ENCODE peak calls at places on chromosomes 4 and X, in seven cellular contexts. One of them, this sample, is unnamed.

GRCh38 chr4:153486281-153487151 is 20.4 kb downstream of the TMEM131L start:
- DNase-seq in fibroblast of lung: peak
- DNase-seq in cardiac fibroblast: peak
- DNase-seq in Ammon's horn: no peak
- DNase-seq in LoVo: peak
- DNase-seq in stimulated activated CD4-positive, alpha-beta T cell treated with anti-CD3 and anti-CD28 coated beads, Interleukin-4, amount 100 ng/mL, for 4 hours: peak
- DNase-seq in neural crest cell: no peak
- DNase-seq in this sample: peak

GRCh38 chr4:120318447-120318846 is 251.8 kb upstream of the MAD2L1 start:
- DNase-seq in fibroblast of lung: no peak
- DNase-seq in cardiac fibroblast: no peak
- DNase-seq in Ammon's horn: no peak
- DNase-seq in LoVo: no peak
- DNase-seq in stimulated activated CD4-positive, alpha-beta T cell treated with anti-CD3 and anti-CD28 coated beads, Interleukin-4, amount 100 ng/mL, for 4 hours: no peak
- DNase-seq in neural crest cell: no peak
- DNase-seq in this sample: no peak

GRCh38 chr4:88054909-88055308 is 47.5 kb downstream of the PKD2 start:
- DNase-seq in fibroblast of lung: peak
- DNase-seq in cardiac fibroblast: peak
- DNase-seq in Ammon's horn: peak
- DNase-seq in LoVo: peak
- DNase-seq in stimulated activated CD4-positive, alpha-beta T cell treated with anti-CD3 and anti-CD28 coated beads, Interleukin-4, amount 100 ng/mL, for 4 hours: no peak
- DNase-seq in neural crest cell: peak
- DNase-seq in this sample: peak

GRCh38 chrX:15447985-15448639 is 45.0 kb downstream of the PIR start:
- DNase-seq in fibroblast of lung: peak
- DNase-seq in cardiac fibroblast: no peak
- DNase-seq in Ammon's horn: no peak
- DNase-seq in LoVo: no peak
- DNase-seq in stimulated activated CD4-positive, alpha-beta T cell treated with anti-CD3 and anti-CD28 coated beads, Interleukin-4, amount 100 ng/mL, for 4 hours: no peak
- DNase-seq in neural crest cell: no peak
- DNase-seq in this sample: peak

GRCh38 chrX:13376857-13377441 is 57.1 kb upstream of the ATXN3L start:
- DNase-seq in fibroblast of lung: peak
- DNase-seq in cardiac fibroblast: peak
- DNase-seq in Ammon's horn: no peak
- DNase-seq in LoVo: peak
- DNase-seq in stimulated activated CD4-positive, alpha-beta T cell treated with anti-CD3 and anti-CD28 coated beads, Interleukin-4, amount 100 ng/mL, for 4 hours: no peak
- DNase-seq in neural crest cell: no peak
- DNase-seq in this sample: peak

GRCh38 chr4:5787311-5787710 is 76.3 kb downstream of the EVC start:
- DNase-seq in fibroblast of lung: no peak
- DNase-seq in cardiac fibroblast: no peak
- DNase-seq in Ammon's horn: no peak
- DNase-seq in LoVo: no peak
- DNase-seq in stimulated activated CD4-positive, alpha-beta T cell treated with anti-CD3 and anti-CD28 coated beads, Interleukin-4, amount 100 ng/mL, for 4 hours: no peak
- DNase-seq in neural crest cell: no peak
- DNase-seq in this sample: no peak

GRCh38 chr4:161577604-161578301 is 586.0 kb downstream of the FSTL5 start:
- DNase-seq in fibroblast of lung: peak
- DNase-seq in cardiac fibroblast: peak
- DNase-seq in Ammon's horn: no peak
- DNase-seq in LoVo: peak
- DNase-seq in stimulated activated CD4-positive, alpha-beta T cell treated with anti-CD3 and anti-CD28 coated beads, Interleukin-4, amount 100 ng/mL, for 4 hours: no peak
- DNase-seq in neural crest cell: no peak
- DNase-seq in this sample: peak

GRCh38 chrX:103629295-103630170 is 758 bp downstream of the TCEAL1 start:
- DNase-seq in fibroblast of lung: peak
- DNase-seq in cardiac fibroblast: peak
- DNase-seq in Ammon's horn: peak
- DNase-seq in LoVo: peak
- DNase-seq in stimulated activated CD4-positive, alpha-beta T cell treated with anti-CD3 and anti-CD28 coated beads, Interleukin-4, amount 100 ng/mL, for 4 hours: no peak
- DNase-seq in neural crest cell: peak
- DNase-seq in this sample: peak